ENCODE peak calls at places on chromosomes 2 and 18, in nine cellular contexts. A, L, D, T, B, R, U, X and H are unnamed samples.

GRCh38 chr18:54742654-54743053 is 85.6 kb upstream of the RAB27B start:
- DNase-seq in X (peak), R (no peak), L (no peak), D (no peak), B (no peak), U (no peak), A (peak), T (no peak), H (peak)

GRCh38 chr2:10911291-10912075 is at the start of gene KCNF1:
- DNase-seq in U (no peak), X (peak), R (no peak), D (no peak), A (peak), B (no peak), L (peak), T (peak), H (no peak)

GRCh38 chr18:13889661-13890060 is 25.7 kb downstream of the MC2R start:
- DNase-seq in X (no peak), L (no peak), U (no peak), B (no peak), D (no peak), T (no peak), A (peak), R (no peak), H (no peak)

GRCh38 chr18:75210274-75211001 is at the start of gene TSHZ1:
- DNase-seq in T (no peak), L (peak), B (no peak), A (peak), U (no peak), R (peak), D (peak), X (peak), H (peak)

GRCh38 chr2:144350151-144350802 is 169.6 kb downstream of the ZEB2 start:
- DNase-seq in A (peak), B (no peak), U (no peak), T (peak), L (no peak), X (no peak), R (no peak), D (no peak), H (no peak)

GRCh38 chr2:211086049-211086448 is 529.6 kb downstream of the CPS1 start:
- DNase-seq in D (no peak), X (no peak), L (no peak), T (no peak), U (no peak), B (no peak), A (no peak), R (no peak), H (no peak)

GRCh38 chr18:22977847-22978701 is 44.9 kb downstream of the RBBP8 start:
- DNase-seq in U (no peak), T (no peak), X (peak), B (no peak), D (no peak), L (no peak), A (peak), R (no peak), H (no peak)

GRCh38 chr2:25664531-25665307 is 8.7 kb downstream of the DTNB start:
- DNase-seq in D (peak), L (peak), R (no peak), B (peak), U (peak), X (peak), T (peak), A (peak), H (peak)

GRCh38 chr2:215750763-215751162 is 262.6 kb downstream of the MREG start:
- DNase-seq in T (no peak), X (no peak), L (no peak), A (no peak), R (no peak), D (no peak), B (no peak), U (no peak), H (no peak)

GRCh38 chr2:46299365-46300263 is 2.4 kb downstream of the EPAS1 start:
- DNase-seq in A (peak), T (peak), X (peak), D (peak), L (peak), B (no peak), R (no peak), U (peak), H (peak)

GRCh38 chr18:48055351-48055750 is 124.9 kb upstream of the SMAD2 start:
- DNase-seq in X (no peak), L (no peak), T (no peak), U (no peak), R (no peak), B (no peak), A (no peak), D (no peak), H (no peak)

GRCh38 chr2:121038031-121038430 is 247.0 kb downstream of the TFCP2L1 start:
- DNase-seq in R (no peak), B (no peak), X (no peak), D (no peak), U (no peak), T (no peak), A (no peak), L (no peak), H (no peak)

GRCh38 chr2:127523269-127523930 is 2.9 kb downstream of the IWS1 start:
- DNase-seq in T (no peak), L (no peak), D (no peak), B (no peak), A (no peak), R (no peak), X (no peak), U (no peak), H (no peak)

GRCh38 chr2:75541430-75541829 is 19.3 kb downstream of the EVA1A start:
- DNase-seq in B (no peak), U (no peak), A (no peak), L (no peak), R (no peak), T (no peak), X (no peak), D (no peak), H (no peak)

GRCh38 chr2:106745468-106745867 is 140.5 kb downstream of the ST6GAL2 start:
- DNase-seq in L (peak), T (no peak), A (no peak), B (no peak), R (no peak), D (no peak), X (no peak), U (peak), H (no peak)

GRCh38 chr2:128967666-128968065 is 649.0 kb upstream of the HS6ST1 start:
- DNase-seq in D (no peak), R (no peak), A (no peak), U (no peak), L (no peak), B (no peak), X (no peak), T (no peak), H (no peak)

GRCh38 chr2:66559672-66560071 is 124.7 kb downstream of the MEIS1 start:
- DNase-seq in X (peak), R (no peak), T (no peak), D (no peak), U (no peak), B (no peak), L (no peak), A (no peak), H (no peak)

GRCh38 chr2:217993817-217994459 is 8.9 kb downstream of the TNS1 start:
- DNase-seq in A (peak), D (peak), U (peak), L (peak), B (peak), R (no peak), T (peak), X (no peak), H (peak)

GRCh38 chr2:102141011-102141914 is 1.3 kb upstream of the IL1R1 start:
- DNase-seq in A (no peak), T (no peak), D (no peak), X (no peak), U (no peak), B (no peak), R (no peak), L (no peak), H (no peak)

GRCh38 chr2:54073796-54074195 is 41.6 kb upstream of the ACYP2 start:
- DNase-seq in L (no peak), R (no peak), T (no peak), B (no peak), U (no peak), A (peak), D (no peak), X (peak), H (no peak)

GRCh38 chr18:69817335-69817935 is 130.2 kb downstream of the CD226 start:
- DNase-seq in U (no peak), T (no peak), R (no peak), A (no peak), D (no peak), X (peak), L (no peak), B (no peak), H (no peak)

GRCh38 chr18:36035253-36035652 is 32.1 kb downstream of the RPRD1A start:
- DNase-seq in B (no peak), R (no peak), T (no peak), D (no peak), U (no peak), X (no peak), A (no peak), L (peak), H (no peak)

GRCh38 chr18:58103339-58103930 is 59.4 kb downstream of the NEDD4L start:
- DNase-seq in A (no peak), T (peak), L (no peak), R (no peak), X (no peak), D (peak), U (no peak), B (no peak), H (no peak)

GRCh38 chr2:10531874-10532273 is 83.7 kb upstream of the ODC1 start:
- DNase-seq in B (no peak), L (no peak), R (no peak), T (peak), A (no peak), U (no peak), D (no peak), X (no peak), H (no peak)

GRCh38 chr18:61448316-61448715 is 115.1 kb downstream of the CDH20 start:
- DNase-seq in T (no peak), B (no peak), L (no peak), U (no peak), D (no peak), A (no peak), X (peak), R (no peak), H (no peak)

GRCh38 chr2:215920244-215921100 is 92.9 kb downstream of the MREG start:
- DNase-seq in U (peak), X (peak), T (peak), B (peak), D (peak), L (peak), A (peak), R (peak), H (peak)

GRCh38 chr2:8395718-8396117 is 286.1 kb upstream of the ID2 start:
- DNase-seq in B (no peak), U (no peak), D (no peak), L (no peak), R (no peak), A (no peak), T (no peak), X (no peak), H (no peak)

GRCh38 chr2:185978634-185979405 is 240.2 kb downstream of the FSIP2 start:
- DNase-seq in A (no peak), R (no peak), T (no peak), D (no peak), U (no peak), X (peak), B (no peak), L (no peak), H (no peak)

GRCh38 chr18:46939337-46939963 is 22.0 kb downstream of the KATNAL2 start:
- DNase-seq in L (no peak), R (no peak), A (peak), D (no peak), T (no peak), B (no peak), U (no peak), X (peak), H (no peak)

GRCh38 chr2:120315367-120316033 is 30.4 kb upstream of the INHBB start:
- DNase-seq in R (no peak), U (no peak), B (no peak), X (no peak), D (no peak), L (no peak), T (no peak), A (no peak), H (no peak)

GRCh38 chr2:36562973-36563532 is 34.9 kb downstream of the FEZ2 start:
- DNase-seq in B (peak), U (no peak), A (no peak), X (peak), T (no peak), L (no peak), R (no peak), D (peak), H (no peak)

GRCh38 chr2:216206821-216207220 is 97.7 kb downstream of the XRCC5 start:
- DNase-seq in R (no peak), X (no peak), L (no peak), T (no peak), D (no peak), A (no peak), B (no peak), U (no peak), H (no peak)

GRCh38 chr2:173431191-173431590 is 76.5 kb downstream of the CDCA7 start:
- DNase-seq in D (no peak), T (peak), U (no peak), R (no peak), L (no peak), X (no peak), B (no peak), A (no peak), H (no peak)

GRCh38 chr2:61707984-61708852 is 145.6 kb downstream of the FAM161A start:
- DNase-seq in T (no peak), X (peak), A (peak), D (no peak), R (no peak), L (no peak), B (no peak), U (no peak), H (no peak)

GRCh38 chr2:151922845-151923666 is 94.8 kb upstream of the ARL5A start:
- DNase-seq in X (peak), T (no peak), B (no peak), D (peak), U (peak), A (peak), R (no peak), L (no peak), H (peak)

GRCh38 chr18:57906852-57907251 is 103.7 kb upstream of the ATP8B1 start:
- DNase-seq in L (no peak), X (peak), R (no peak), U (no peak), B (no peak), A (peak), D (no peak), T (peak), H (no peak)